ENCODE peak calls at places on chromosomes 2 and 18, in nine cellular contexts. One of them, this sample, is unnamed.

GRCh38 chr2:237061356-237061755 is 24.3 kb upstream of the COPS8 start:
- DNase-seq in D341Med: no peak
- DNase-seq in midbrain: no peak
- DNase-seq in progenitor cell of endocrine pancreas: no peak
- DNase-seq in left kidney: no peak
- DNase-seq in AG08396: no peak
- DNase-seq in mucosa of descending colon: no peak
- DNase-seq in NCI-H2081: no peak
- DNase-seq in tibial artery: no peak
- DNase-seq in this sample: no peak

GRCh38 chr18:78582131-78582789 is 397.4 kb upstream of the SALL3 start:
- DNase-seq in NCI-H2081: no peak
- DNase-seq in midbrain: no peak
- DNase-seq in mucosa of descending colon: no peak
- DNase-seq in tibial artery: no peak
- DNase-seq in AG08396: no peak
- DNase-seq in D341Med: no peak
- DNase-seq in progenitor cell of endocrine pancreas: no peak
- DNase-seq in left kidney: no peak
- DNase-seq in this sample: no peak

GRCh38 chr2:177573120-177573519 is 180.5 kb downstream of the AGPS start:
- DNase-seq in NCI-H2081: no peak
- DNase-seq in left kidney: no peak
- DNase-seq in tibial artery: no peak
- DNase-seq in AG08396: no peak
- DNase-seq in midbrain: no peak
- DNase-seq in D341Med: no peak
- DNase-seq in progenitor cell of endocrine pancreas: no peak
- DNase-seq in mucosa of descending colon: no peak
- DNase-seq in this sample: no peak

GRCh38 chr18:69659142-69659651 is 258.5 kb downstream of the DOK6 start:
- DNase-seq in tibial artery: no peak
- DNase-seq in left kidney: peak
- DNase-seq in AG08396: no peak
- DNase-seq in midbrain: no peak
- DNase-seq in mucosa of descending colon: no peak
- DNase-seq in progenitor cell of endocrine pancreas: no peak
- DNase-seq in NCI-H2081: peak
- DNase-seq in D341Med: peak
- DNase-seq in this sample: no peak

GRCh38 chr2:46720592-46721185 is 194.9 kb downstream of the MCFD2 start:
- DNase-seq in tibial artery: no peak
- DNase-seq in left kidney: no peak
- DNase-seq in midbrain: no peak
- DNase-seq in NCI-H2081: no peak
- DNase-seq in progenitor cell of endocrine pancreas: no peak
- DNase-seq in mucosa of descending colon: no peak
- DNase-seq in D341Med: no peak
- DNase-seq in AG08396: no peak
- DNase-seq in this sample: no peak

GRCh38 chr2:160333324-160334027 is 133.4 kb upstream of the ITGB6 start:
- DNase-seq in left kidney: no peak
- DNase-seq in mucosa of descending colon: no peak
- DNase-seq in NCI-H2081: no peak
- DNase-seq in progenitor cell of endocrine pancreas: no peak
- DNase-seq in tibial artery: no peak
- DNase-seq in D341Med: no peak
- DNase-seq in AG08396: no peak
- DNase-seq in midbrain: no peak
- DNase-seq in this sample: no peak

GRCh38 chr2:241808701-241809382 is at the start of gene NEU4:
- DNase-seq in AG08396: no peak
- DNase-seq in tibial artery: no peak
- DNase-seq in mucosa of descending colon: peak
- DNase-seq in midbrain: peak
- DNase-seq in D341Med: peak
- DNase-seq in NCI-H2081: no peak
- DNase-seq in left kidney: peak
- DNase-seq in progenitor cell of endocrine pancreas: no peak
- DNase-seq in this sample: peak

GRCh38 chr2:237289134-237289533 is 124.8 kb downstream of the COL6A3 start:
- DNase-seq in left kidney: no peak
- DNase-seq in AG08396: no peak
- DNase-seq in NCI-H2081: no peak
- DNase-seq in midbrain: no peak
- DNase-seq in progenitor cell of endocrine pancreas: no peak
- DNase-seq in mucosa of descending colon: no peak
- DNase-seq in tibial artery: no peak
- DNase-seq in D341Med: no peak
- DNase-seq in this sample: no peak

GRCh38 chr2:183248866-183249567 is 124.8 kb downstream of the NUP35 start:
- DNase-seq in tibial artery: no peak
- DNase-seq in AG08396: peak
- DNase-seq in progenitor cell of endocrine pancreas: no peak
- DNase-seq in left kidney: peak
- DNase-seq in midbrain: peak
- DNase-seq in NCI-H2081: no peak
- DNase-seq in mucosa of descending colon: no peak
- DNase-seq in D341Med: no peak
- DNase-seq in this sample: no peak

GRCh38 chr18:56402872-56403516 is 235.4 kb downstream of the TXNL1 start:
- DNase-seq in left kidney: no peak
- DNase-seq in tibial artery: no peak
- DNase-seq in D341Med: no peak
- DNase-seq in midbrain: no peak
- DNase-seq in progenitor cell of endocrine pancreas: no peak
- DNase-seq in AG08396: peak
- DNase-seq in mucosa of descending colon: no peak
- DNase-seq in NCI-H2081: no peak
- DNase-seq in this sample: no peak

GRCh38 chr2:10868465-10869314 is 43.0 kb upstream of the KCNF1 start:
- DNase-seq in AG08396: peak
- DNase-seq in left kidney: no peak
- DNase-seq in D341Med: no peak
- DNase-seq in mucosa of descending colon: no peak
- DNase-seq in progenitor cell of endocrine pancreas: no peak
- DNase-seq in NCI-H2081: no peak
- DNase-seq in midbrain: no peak
- DNase-seq in tibial artery: no peak
- DNase-seq in this sample: no peak

GRCh38 chr18:57649536-57650495 is 28.2 kb upstream of the NARS1 start:
- DNase-seq in tibial artery: no peak
- DNase-seq in D341Med: no peak
- DNase-seq in AG08396: peak
- DNase-seq in left kidney: no peak
- DNase-seq in mucosa of descending colon: no peak
- DNase-seq in progenitor cell of endocrine pancreas: no peak
- DNase-seq in NCI-H2081: no peak
- DNase-seq in midbrain: no peak
- DNase-seq in this sample: no peak

GRCh38 chr2:120299024-120299423 is 46.4 kb downstream of the RALB start:
- DNase-seq in left kidney: no peak
- DNase-seq in progenitor cell of endocrine pancreas: no peak
- DNase-seq in AG08396: no peak
- DNase-seq in midbrain: no peak
- DNase-seq in mucosa of descending colon: no peak
- DNase-seq in NCI-H2081: no peak
- DNase-seq in D341Med: no peak
- DNase-seq in tibial artery: no peak
- DNase-seq in this sample: no peak

GRCh38 chr18:22604390-22604985 is 186.8 kb upstream of the CTAGE1 start:
- DNase-seq in left kidney: peak
- DNase-seq in mucosa of descending colon: no peak
- DNase-seq in progenitor cell of endocrine pancreas: no peak
- DNase-seq in AG08396: no peak
- DNase-seq in D341Med: no peak
- DNase-seq in NCI-H2081: no peak
- DNase-seq in tibial artery: peak
- DNase-seq in midbrain: no peak
- DNase-seq in this sample: no peak

GRCh38 chr18:62944454-62944853 is 229.1 kb downstream of the PHLPP1 start:
- DNase-seq in D341Med: no peak
- DNase-seq in midbrain: no peak
- DNase-seq in tibial artery: no peak
- DNase-seq in left kidney: peak
- DNase-seq in NCI-H2081: no peak
- DNase-seq in mucosa of descending colon: no peak
- DNase-seq in AG08396: no peak
- DNase-seq in progenitor cell of endocrine pancreas: no peak
- DNase-seq in this sample: no peak

GRCh38 chr2:230870544-230871360 is 6.0 kb downstream of the ITM2C start:
- DNase-seq in NCI-H2081: no peak
- DNase-seq in midbrain: no peak
- DNase-seq in mucosa of descending colon: peak
- DNase-seq in AG08396: no peak
- DNase-seq in D341Med: no peak
- DNase-seq in tibial artery: no peak
- DNase-seq in left kidney: peak
- DNase-seq in progenitor cell of endocrine pancreas: no peak
- DNase-seq in this sample: peak

GRCh38 chr2:204407209-204408070 is 137.8 kb upstream of the PARD3B start:
- DNase-seq in left kidney: peak
- DNase-seq in progenitor cell of endocrine pancreas: no peak
- DNase-seq in mucosa of descending colon: no peak
- DNase-seq in NCI-H2081: no peak
- DNase-seq in AG08396: no peak
- DNase-seq in tibial artery: no peak
- DNase-seq in D341Med: no peak
- DNase-seq in midbrain: no peak
- DNase-seq in this sample: no peak

GRCh38 chr2:215002500-215002899 is 135.9 kb downstream of the ABCA12 start:
- DNase-seq in mucosa of descending colon: no peak
- DNase-seq in progenitor cell of endocrine pancreas: no peak
- DNase-seq in left kidney: peak
- DNase-seq in D341Med: peak
- DNase-seq in AG08396: peak
- DNase-seq in NCI-H2081: peak
- DNase-seq in midbrain: peak
- DNase-seq in tibial artery: no peak
- DNase-seq in this sample: no peak

This sample was measured in transverse colon.